ENCODE peak calls at places on chromosomes 1 and 21, in ten cellular contexts. One of them, this sample, is unnamed.

GRCh38 chr1:38806090-38806489 is 53.5 kb downstream of the RRAGC start:
- DNase-seq in Right ventricle myocardium superior: no peak
- DNase-seq in AML-193: no peak
- DNase-seq in effector memory CD4-positive, alpha-beta T cell: no peak
- DNase-seq in activated T-cell treated with anti-CD3 and anti-CD28 coated beads, Interleukin-2, amount 50 U/mL, for 1 hour: no peak
- DNase-seq in stimulated activated CD4-positive, alpha-beta T cell treated with anti-CD3 and anti-CD28 coated beads, Interleukin-2, amount 100 ng/mL, for 4 hours: no peak
- DNase-seq in HuH-7.5: no peak
- DNase-seq in NCI-H2107: no peak
- DNase-seq in kidney tubule cell: no peak
- DNase-seq in SJSA1: no peak
- DNase-seq in this sample: no peak

GRCh38 chr21:31576428-31576827 is 83.1 kb upstream of the SOD1 start:
- DNase-seq in Right ventricle myocardium superior: no peak
- DNase-seq in stimulated activated CD4-positive, alpha-beta T cell treated with anti-CD3 and anti-CD28 coated beads, Interleukin-2, amount 100 ng/mL, for 4 hours: no peak
- DNase-seq in effector memory CD4-positive, alpha-beta T cell: no peak
- DNase-seq in HuH-7.5: no peak
- DNase-seq in NCI-H2107: no peak
- DNase-seq in kidney tubule cell: no peak
- DNase-seq in activated T-cell treated with anti-CD3 and anti-CD28 coated beads, Interleukin-2, amount 50 U/mL, for 1 hour: no peak
- DNase-seq in AML-193: no peak
- DNase-seq in SJSA1: no peak
- DNase-seq in this sample: peak

GRCh38 chr1:5917591-5918274 is 74.5 kb downstream of the NPHP4 start:
- DNase-seq in NCI-H2107: no peak
- DNase-seq in activated T-cell treated with anti-CD3 and anti-CD28 coated beads, Interleukin-2, amount 50 U/mL, for 1 hour: no peak
- DNase-seq in kidney tubule cell: no peak
- DNase-seq in effector memory CD4-positive, alpha-beta T cell: no peak
- DNase-seq in HuH-7.5: no peak
- DNase-seq in AML-193: no peak
- DNase-seq in Right ventricle myocardium superior: no peak
- DNase-seq in SJSA1: no peak
- DNase-seq in stimulated activated CD4-positive, alpha-beta T cell treated with anti-CD3 and anti-CD28 coated beads, Interleukin-2, amount 100 ng/mL, for 4 hours: no peak
- DNase-seq in this sample: no peak

GRCh38 chr1:155479205-155479604 is 83.4 kb downstream of the ASH1L start:
- DNase-seq in kidney tubule cell: peak
- DNase-seq in HuH-7.5: no peak
- DNase-seq in Right ventricle myocardium superior: no peak
- DNase-seq in stimulated activated CD4-positive, alpha-beta T cell treated with anti-CD3 and anti-CD28 coated beads, Interleukin-2, amount 100 ng/mL, for 4 hours: no peak
- DNase-seq in activated T-cell treated with anti-CD3 and anti-CD28 coated beads, Interleukin-2, amount 50 U/mL, for 1 hour: no peak
- DNase-seq in SJSA1: no peak
- DNase-seq in NCI-H2107: no peak
- DNase-seq in AML-193: no peak
- DNase-seq in effector memory CD4-positive, alpha-beta T cell: no peak
- DNase-seq in this sample: peak

GRCh38 chr1:31828926-31829690 is 13.3 kb upstream of the SPOCD1 start:
- DNase-seq in SJSA1: no peak
- DNase-seq in activated T-cell treated with anti-CD3 and anti-CD28 coated beads, Interleukin-2, amount 50 U/mL, for 1 hour: no peak
- DNase-seq in HuH-7.5: no peak
- DNase-seq in Right ventricle myocardium superior: no peak
- DNase-seq in stimulated activated CD4-positive, alpha-beta T cell treated with anti-CD3 and anti-CD28 coated beads, Interleukin-2, amount 100 ng/mL, for 4 hours: no peak
- DNase-seq in NCI-H2107: no peak
- DNase-seq in AML-193: no peak
- DNase-seq in effector memory CD4-positive, alpha-beta T cell: no peak
- DNase-seq in kidney tubule cell: no peak
- DNase-seq in this sample: no peak

GRCh38 chr1:234114648-234115307 is 210.3 kb downstream of the SLC35F3 start:
- DNase-seq in stimulated activated CD4-positive, alpha-beta T cell treated with anti-CD3 and anti-CD28 coated beads, Interleukin-2, amount 100 ng/mL, for 4 hours: no peak
- DNase-seq in activated T-cell treated with anti-CD3 and anti-CD28 coated beads, Interleukin-2, amount 50 U/mL, for 1 hour: no peak
- DNase-seq in NCI-H2107: no peak
- DNase-seq in effector memory CD4-positive, alpha-beta T cell: no peak
- DNase-seq in kidney tubule cell: peak
- DNase-seq in AML-193: peak
- DNase-seq in Right ventricle myocardium superior: no peak
- DNase-seq in SJSA1: peak
- DNase-seq in HuH-7.5: peak
- DNase-seq in this sample: peak

GRCh38 chr1:174023438-174023837 is 1.3 kb upstream of the RC3H1 start:
- DNase-seq in HuH-7.5: no peak
- DNase-seq in NCI-H2107: no peak
- DNase-seq in activated T-cell treated with anti-CD3 and anti-CD28 coated beads, Interleukin-2, amount 50 U/mL, for 1 hour: no peak
- DNase-seq in AML-193: peak
- DNase-seq in Right ventricle myocardium superior: no peak
- DNase-seq in stimulated activated CD4-positive, alpha-beta T cell treated with anti-CD3 and anti-CD28 coated beads, Interleukin-2, amount 100 ng/mL, for 4 hours: no peak
- DNase-seq in SJSA1: peak
- DNase-seq in effector memory CD4-positive, alpha-beta T cell: no peak
- DNase-seq in kidney tubule cell: peak
- DNase-seq in this sample: peak

GRCh38 chr1:92968138-92969032 is 7.1 kb upstream of the DIPK1A start:
- DNase-seq in activated T-cell treated with anti-CD3 and anti-CD28 coated beads, Interleukin-2, amount 50 U/mL, for 1 hour: no peak
- DNase-seq in SJSA1: peak
- DNase-seq in AML-193: peak
- DNase-seq in kidney tubule cell: no peak
- DNase-seq in HuH-7.5: no peak
- DNase-seq in effector memory CD4-positive, alpha-beta T cell: no peak
- DNase-seq in Right ventricle myocardium superior: no peak
- DNase-seq in NCI-H2107: no peak
- DNase-seq in stimulated activated CD4-positive, alpha-beta T cell treated with anti-CD3 and anti-CD28 coated beads, Interleukin-2, amount 100 ng/mL, for 4 hours: no peak
- DNase-seq in this sample: no peak

GRCh38 chr1:172630060-172630818 is 28.7 kb upstream of the FASLG start:
- DNase-seq in NCI-H2107: no peak
- DNase-seq in stimulated activated CD4-positive, alpha-beta T cell treated with anti-CD3 and anti-CD28 coated beads, Interleukin-2, amount 100 ng/mL, for 4 hours: no peak
- DNase-seq in effector memory CD4-positive, alpha-beta T cell: no peak
- DNase-seq in activated T-cell treated with anti-CD3 and anti-CD28 coated beads, Interleukin-2, amount 50 U/mL, for 1 hour: no peak
- DNase-seq in AML-193: peak
- DNase-seq in HuH-7.5: no peak
- DNase-seq in kidney tubule cell: peak
- DNase-seq in Right ventricle myocardium superior: no peak
- DNase-seq in SJSA1: no peak
- DNase-seq in this sample: peak

GRCh38 chr1:31666290-31666963 is 21.8 kb upstream of the PEF1 start:
- DNase-seq in HuH-7.5: no peak
- DNase-seq in AML-193: no peak
- DNase-seq in effector memory CD4-positive, alpha-beta T cell: no peak
- DNase-seq in NCI-H2107: no peak
- DNase-seq in Right ventricle myocardium superior: no peak
- DNase-seq in SJSA1: peak
- DNase-seq in activated T-cell treated with anti-CD3 and anti-CD28 coated beads, Interleukin-2, amount 50 U/mL, for 1 hour: no peak
- DNase-seq in stimulated activated CD4-positive, alpha-beta T cell treated with anti-CD3 and anti-CD28 coated beads, Interleukin-2, amount 100 ng/mL, for 4 hours: no peak
- DNase-seq in kidney tubule cell: peak
- DNase-seq in this sample: peak

GRCh38 chr1:87586501-87586900 is 257.8 kb downstream of the LMO4 start:
- DNase-seq in HuH-7.5: no peak
- DNase-seq in NCI-H2107: no peak
- DNase-seq in AML-193: no peak
- DNase-seq in Right ventricle myocardium superior: no peak
- DNase-seq in stimulated activated CD4-positive, alpha-beta T cell treated with anti-CD3 and anti-CD28 coated beads, Interleukin-2, amount 100 ng/mL, for 4 hours: no peak
- DNase-seq in kidney tubule cell: no peak
- DNase-seq in activated T-cell treated with anti-CD3 and anti-CD28 coated beads, Interleukin-2, amount 50 U/mL, for 1 hour: no peak
- DNase-seq in effector memory CD4-positive, alpha-beta T cell: no peak
- DNase-seq in SJSA1: no peak
- DNase-seq in this sample: no peak

GRCh38 chr1:100229681-100230443 is 19.8 kb downstream of the DBT start:
- DNase-seq in Right ventricle myocardium superior: no peak
- DNase-seq in NCI-H2107: no peak
- DNase-seq in effector memory CD4-positive, alpha-beta T cell: no peak
- DNase-seq in kidney tubule cell: no peak
- DNase-seq in HuH-7.5: no peak
- DNase-seq in stimulated activated CD4-positive, alpha-beta T cell treated with anti-CD3 and anti-CD28 coated beads, Interleukin-2, amount 100 ng/mL, for 4 hours: no peak
- DNase-seq in SJSA1: no peak
- DNase-seq in AML-193: no peak
- DNase-seq in activated T-cell treated with anti-CD3 and anti-CD28 coated beads, Interleukin-2, amount 50 U/mL, for 1 hour: no peak
- DNase-seq in this sample: no peak

GRCh38 chr1:23566304-23566703 is 7.0 kb upstream of the ID3 start:
- DNase-seq in activated T-cell treated with anti-CD3 and anti-CD28 coated beads, Interleukin-2, amount 50 U/mL, for 1 hour: no peak
- DNase-seq in HuH-7.5: no peak
- DNase-seq in Right ventricle myocardium superior: no peak
- DNase-seq in NCI-H2107: no peak
- DNase-seq in kidney tubule cell: no peak
- DNase-seq in SJSA1: no peak
- DNase-seq in effector memory CD4-positive, alpha-beta T cell: no peak
- DNase-seq in stimulated activated CD4-positive, alpha-beta T cell treated with anti-CD3 and anti-CD28 coated beads, Interleukin-2, amount 100 ng/mL, for 4 hours: no peak
- DNase-seq in AML-193: no peak
- DNase-seq in this sample: no peak

GRCh38 chr1:151596166-151596933 is 15.5 kb upstream of the SNX27 start:
- DNase-seq in AML-193: no peak
- DNase-seq in stimulated activated CD4-positive, alpha-beta T cell treated with anti-CD3 and anti-CD28 coated beads, Interleukin-2, amount 100 ng/mL, for 4 hours: no peak
- DNase-seq in HuH-7.5: no peak
- DNase-seq in activated T-cell treated with anti-CD3 and anti-CD28 coated beads, Interleukin-2, amount 50 U/mL, for 1 hour: no peak
- DNase-seq in SJSA1: peak
- DNase-seq in Right ventricle myocardium superior: no peak
- DNase-seq in NCI-H2107: no peak
- DNase-seq in kidney tubule cell: peak
- DNase-seq in effector memory CD4-positive, alpha-beta T cell: no peak
- DNase-seq in this sample: peak

GRCh38 chr1:177959793-177960515 is 9.9 kb downstream of the SEC16B start:
- DNase-seq in effector memory CD4-positive, alpha-beta T cell: no peak
- DNase-seq in AML-193: no peak
- DNase-seq in NCI-H2107: no peak
- DNase-seq in stimulated activated CD4-positive, alpha-beta T cell treated with anti-CD3 and anti-CD28 coated beads, Interleukin-2, amount 100 ng/mL, for 4 hours: no peak
- DNase-seq in Right ventricle myocardium superior: no peak
- DNase-seq in activated T-cell treated with anti-CD3 and anti-CD28 coated beads, Interleukin-2, amount 50 U/mL, for 1 hour: no peak
- DNase-seq in HuH-7.5: no peak
- DNase-seq in SJSA1: peak
- DNase-seq in kidney tubule cell: peak
- DNase-seq in this sample: peak

GRCh38 chr1:159008744-159009188 is 941 bp upstream of the IFI16 start:
- DNase-seq in SJSA1: peak
- DNase-seq in NCI-H2107: no peak
- DNase-seq in Right ventricle myocardium superior: no peak
- DNase-seq in kidney tubule cell: no peak
- DNase-seq in HuH-7.5: no peak
- DNase-seq in effector memory CD4-positive, alpha-beta T cell: peak
- DNase-seq in AML-193: peak
- DNase-seq in activated T-cell treated with anti-CD3 and anti-CD28 coated beads, Interleukin-2, amount 50 U/mL, for 1 hour: peak
- DNase-seq in stimulated activated CD4-positive, alpha-beta T cell treated with anti-CD3 and anti-CD28 coated beads, Interleukin-2, amount 100 ng/mL, for 4 hours: peak
- DNase-seq in this sample: peak

GRCh38 chr1:8021676-8022266 is 4.3 kb downstream of the ERRFI1 start:
- DNase-seq in Right ventricle myocardium superior: no peak
- DNase-seq in kidney tubule cell: no peak
- DNase-seq in SJSA1: no peak
- DNase-seq in AML-193: no peak
- DNase-seq in effector memory CD4-positive, alpha-beta T cell: no peak
- DNase-seq in stimulated activated CD4-positive, alpha-beta T cell treated with anti-CD3 and anti-CD28 coated beads, Interleukin-2, amount 100 ng/mL, for 4 hours: no peak
- DNase-seq in HuH-7.5: no peak
- DNase-seq in activated T-cell treated with anti-CD3 and anti-CD28 coated beads, Interleukin-2, amount 50 U/mL, for 1 hour: no peak
- DNase-seq in NCI-H2107: no peak
- DNase-seq in this sample: peak

This sample was measured in HT1080.